ENCODE peak calls at places on chromosomes 3 and 15, in eight cellular contexts. One of them, this sample, is unnamed.

GRCh38 chr3:32960404-32961160 is 9.1 kb downstream of the CCR4 start:
- DNase-seq in stomach: no peak
- DNase-seq in CD8-positive, alpha-beta T cell: no peak
- DNase-seq in ovary: no peak
- DNase-seq in body of pancreas: no peak
- DNase-seq in Peyer's patch: no peak
- DNase-seq in mammary epithelial cell: no peak
- DNase-seq in Panc1: no peak
- DNase-seq in this sample: no peak

GRCh38 chr15:40320931-40321371 is 2.5 kb upstream of the INAFM2 start:
- DNase-seq in stomach: peak; percentile 66
- DNase-seq in CD8-positive, alpha-beta T cell: peak; percentile 61
- DNase-seq in ovary: peak; percentile 41
- DNase-seq in body of pancreas: peak; percentile 71
- DNase-seq in Peyer's patch: peak; percentile 83
- DNase-seq in mammary epithelial cell: peak; percentile 46
- DNase-seq in Panc1: no peak
- DNase-seq in this sample: no peak

GRCh38 chr3:9037113-9037715 is 73.9 kb upstream of the RAD18 start:
- DNase-seq in stomach: no peak
- DNase-seq in CD8-positive, alpha-beta T cell: no peak
- DNase-seq in ovary: peak; percentile 47
- DNase-seq in body of pancreas: peak; percentile 27
- DNase-seq in Peyer's patch: peak; percentile 52
- DNase-seq in mammary epithelial cell: no peak
- DNase-seq in Panc1: no peak
- DNase-seq in this sample: no peak

GRCh38 chr15:85335193-85335939 is 45.0 kb upstream of the AKAP13 start:
- DNase-seq in stomach: no peak
- DNase-seq in CD8-positive, alpha-beta T cell: no peak
- DNase-seq in ovary: no peak
- DNase-seq in body of pancreas: no peak
- DNase-seq in Peyer's patch: peak; percentile 68
- DNase-seq in mammary epithelial cell: no peak
- DNase-seq in Panc1: no peak
- DNase-seq in this sample: no peak

GRCh38 chr15:96334017-96334704 is 3.7 kb downstream of the NR2F2 start:
- DNase-seq in stomach: no peak
- DNase-seq in CD8-positive, alpha-beta T cell: no peak
- DNase-seq in ovary: peak; percentile 59
- DNase-seq in body of pancreas: peak; percentile 24
- DNase-seq in Peyer's patch: no peak
- DNase-seq in mammary epithelial cell: no peak
- DNase-seq in Panc1: no peak
- DNase-seq in this sample: no peak

GRCh38 chr15:63038926-63039673 is 3.4 kb upstream of the TPM1 start:
- DNase-seq in stomach: no peak
- DNase-seq in CD8-positive, alpha-beta T cell: no peak
- DNase-seq in ovary: no peak
- DNase-seq in body of pancreas: no peak
- DNase-seq in Peyer's patch: no peak
- DNase-seq in mammary epithelial cell: peak; percentile 84
- DNase-seq in Panc1: no peak
- DNase-seq in this sample: no peak

GRCh38 chr15:36617529-36618196 is 38.2 kb downstream of the CDIN1 start:
- DNase-seq in stomach: no peak
- DNase-seq in CD8-positive, alpha-beta T cell: no peak
- DNase-seq in ovary: no peak
- DNase-seq in body of pancreas: no peak
- DNase-seq in Peyer's patch: no peak
- DNase-seq in mammary epithelial cell: no peak
- DNase-seq in Panc1: no peak
- DNase-seq in this sample: no peak

GRCh38 chr15:84979651-84980050 is 2.0 kb upstream of the PDE8A start:
- DNase-seq in stomach: no peak
- DNase-seq in CD8-positive, alpha-beta T cell: no peak
- DNase-seq in ovary: peak; percentile 68
- DNase-seq in body of pancreas: peak; percentile 52
- DNase-seq in Peyer's patch: no peak
- DNase-seq in mammary epithelial cell: no peak
- DNase-seq in Panc1: no peak
- DNase-seq in this sample: no peak

GRCh38 chr3:65729553-65729952 is 309.2 kb downstream of the MAGI1 start:
- DNase-seq in stomach: no peak
- DNase-seq in CD8-positive, alpha-beta T cell: no peak
- DNase-seq in ovary: no peak
- DNase-seq in body of pancreas: no peak
- DNase-seq in Peyer's patch: no peak
- DNase-seq in mammary epithelial cell: no peak
- DNase-seq in Panc1: no peak
- DNase-seq in this sample: no peak

GRCh38 chr3:52242039-52242438 is 3.1 kb upstream of the TWF2 start:
- DNase-seq in stomach: no peak
- DNase-seq in CD8-positive, alpha-beta T cell: no peak
- DNase-seq in ovary: no peak
- DNase-seq in body of pancreas: no peak
- DNase-seq in Peyer's patch: no peak
- DNase-seq in mammary epithelial cell: no peak
- DNase-seq in Panc1: no peak
- DNase-seq in this sample: no peak
- H3K4me1 ChIP-seq in stomach: peaks cover 52% of the 10 kb centered on the region
- H3K4me1 ChIP-seq in CD8-positive, alpha-beta T cell: peaks cover 73% of the 10 kb centered on the region
- H3K4me1 ChIP-seq in ovary: peaks cover 10% of the 10 kb centered on the region
- H3K4me1 ChIP-seq in body of pancreas: peaks cover 42% of the 10 kb centered on the region
- H3K4me1 ChIP-seq in Peyer's patch: peaks cover 17% of the 10 kb centered on the region
- H3K4me1 ChIP-seq in mammary epithelial cell: peaks cover 52% of the 10 kb centered on the region
- H3K4me1 ChIP-seq in Panc1: peaks cover 17% of the 10 kb centered on the region
- H3K4me1 ChIP-seq in this sample: peaks cover 70% of the 10 kb centered on the region

GRCh38 chr3:114231616-114232015 is 5.8 kb downstream of the ZNF80 start:
- DNase-seq in stomach: no peak
- DNase-seq in CD8-positive, alpha-beta T cell: peak; percentile 74
- DNase-seq in ovary: no peak
- DNase-seq in body of pancreas: no peak
- DNase-seq in Peyer's patch: no peak
- DNase-seq in mammary epithelial cell: no peak
- DNase-seq in Panc1: no peak
- DNase-seq in this sample: no peak

GRCh38 chr3:114235431-114235830 is 1.9 kb downstream of the ZNF80 start:
- DNase-seq in stomach: no peak
- DNase-seq in CD8-positive, alpha-beta T cell: no peak
- DNase-seq in ovary: no peak
- DNase-seq in body of pancreas: no peak
- DNase-seq in Peyer's patch: no peak
- DNase-seq in mammary epithelial cell: no peak
- DNase-seq in Panc1: no peak
- DNase-seq in this sample: no peak

DNA sequence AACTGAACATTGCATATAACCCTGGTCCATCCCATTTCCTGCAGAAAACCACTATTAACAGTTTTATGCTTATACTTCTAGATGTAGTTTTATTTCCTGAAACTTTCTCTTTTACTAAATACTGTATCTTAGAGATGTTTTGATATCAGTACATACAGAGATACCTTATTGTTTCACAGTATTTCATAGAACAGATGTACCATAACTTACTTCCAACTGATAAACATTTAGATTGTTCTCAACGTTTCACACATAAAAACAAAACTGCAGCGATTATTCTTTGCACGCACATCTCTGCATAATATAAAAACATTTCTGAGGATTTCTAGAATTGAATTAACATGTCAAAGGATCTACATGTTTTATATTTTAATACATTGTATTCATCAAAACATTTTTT is 2.6 kb downstream of the ZNF80 start:
- DNase-seq in stomach: no peak
- DNase-seq in CD8-positive, alpha-beta T cell: no peak
- DNase-seq in ovary: no peak
- DNase-seq in body of pancreas: no peak
- DNase-seq in Peyer's patch: no peak
- DNase-seq in mammary epithelial cell: no peak
- DNase-seq in Panc1: no peak
- DNase-seq in this sample: no peak
- TF ChIP-seq CTCF in stomach: no peak
- TF ChIP-seq CTCF in CD8-positive, alpha-beta T cell: no peak
- TF ChIP-seq CTCF in ovary: no peak
- TF ChIP-seq CTCF in body of pancreas: no peak
- TF ChIP-seq CTCF in Peyer's patch: no peak
- TF ChIP-seq CTCF in mammary epithelial cell: no peak
- TF ChIP-seq CTCF in Panc1: no peak
- TF ChIP-seq CTCF in this sample: no peak

GRCh38 chr15:74278269-74278668 is 42.1 kb downstream of the CCDC33 start:
- DNase-seq in stomach: no peak
- DNase-seq in CD8-positive, alpha-beta T cell: no peak
- DNase-seq in ovary: no peak
- DNase-seq in body of pancreas: no peak
- DNase-seq in Peyer's patch: no peak
- DNase-seq in mammary epithelial cell: no peak
- DNase-seq in Panc1: no peak
- DNase-seq in this sample: no peak
- H3K27me3 ChIP-seq in stomach: no peaks in the 10 kb centered on the region
- H3K27me3 ChIP-seq in CD8-positive, alpha-beta T cell: no peaks in the 10 kb centered on the region
- H3K27me3 ChIP-seq in ovary: no peaks in the 10 kb centered on the region
- H3K27me3 ChIP-seq in body of pancreas: no peaks in the 10 kb centered on the region
- H3K27me3 ChIP-seq in Peyer's patch: no peaks in the 10 kb centered on the region
- H3K27me3 ChIP-seq in mammary epithelial cell: peaks cover 4% of the 10 kb centered on the region
- H3K27me3 ChIP-seq in Panc1: no peaks in the 10 kb centered on the region
- H3K27me3 ChIP-seq in this sample: no peaks in the 10 kb centered on the region

GRCh38 chr3:62090066-62090465 is 283.3 kb downstream of the FEZF2 start:
- DNase-seq in stomach: no peak
- DNase-seq in CD8-positive, alpha-beta T cell: no peak
- DNase-seq in ovary: no peak
- DNase-seq in body of pancreas: no peak
- DNase-seq in Peyer's patch: no peak
- DNase-seq in mammary epithelial cell: no peak
- DNase-seq in Panc1: no peak
- DNase-seq in this sample: no peak

GRCh38 chr3:62088472-62089104 is 284.8 kb downstream of the FEZF2 start:
- DNase-seq in stomach: no peak
- DNase-seq in CD8-positive, alpha-beta T cell: no peak
- DNase-seq in ovary: no peak
- DNase-seq in body of pancreas: no peak
- DNase-seq in Peyer's patch: no peak
- DNase-seq in mammary epithelial cell: no peak
- DNase-seq in Panc1: no peak
- DNase-seq in this sample: no peak

GRCh38 chr3:62094461-62094860 is 278.9 kb downstream of the FEZF2 start:
- DNase-seq in stomach: no peak
- DNase-seq in CD8-positive, alpha-beta T cell: no peak
- DNase-seq in ovary: no peak
- DNase-seq in body of pancreas: no peak
- DNase-seq in Peyer's patch: no peak
- DNase-seq in mammary epithelial cell: no peak
- DNase-seq in Panc1: no peak
- DNase-seq in this sample: no peak

GRCh38 chr3:62093025-62093424 is 280.3 kb downstream of the FEZF2 start:
- DNase-seq in stomach: no peak
- DNase-seq in CD8-positive, alpha-beta T cell: no peak
- DNase-seq in ovary: no peak
- DNase-seq in body of pancreas: no peak
- DNase-seq in Peyer's patch: no peak
- DNase-seq in mammary epithelial cell: no peak
- DNase-seq in Panc1: no peak
- DNase-seq in this sample: no peak

GRCh38 chr3:62090519-62090918 is 282.8 kb downstream of the FEZF2 start:
- DNase-seq in stomach: no peak
- DNase-seq in CD8-positive, alpha-beta T cell: no peak
- DNase-seq in ovary: no peak
- DNase-seq in body of pancreas: no peak
- DNase-seq in Peyer's patch: no peak
- DNase-seq in mammary epithelial cell: no peak
- DNase-seq in Panc1: no peak
- DNase-seq in this sample: no peak
- H3K4me1 ChIP-seq in stomach: no peaks in the 10 kb centered on the region
- H3K4me1 ChIP-seq in CD8-positive, alpha-beta T cell: no peaks in the 10 kb centered on the region
- H3K4me1 ChIP-seq in ovary: no peaks in the 10 kb centered on the region
- H3K4me1 ChIP-seq in body of pancreas: no peaks in the 10 kb centered on the region
- H3K4me1 ChIP-seq in Peyer's patch: no peaks in the 10 kb centered on the region
- H3K4me1 ChIP-seq in mammary epithelial cell: no peaks in the 10 kb centered on the region
- H3K4me1 ChIP-seq in Panc1: no peaks in the 10 kb centered on the region
- H3K4me1 ChIP-seq in this sample: no peaks in the 10 kb centered on the region

DNA sequence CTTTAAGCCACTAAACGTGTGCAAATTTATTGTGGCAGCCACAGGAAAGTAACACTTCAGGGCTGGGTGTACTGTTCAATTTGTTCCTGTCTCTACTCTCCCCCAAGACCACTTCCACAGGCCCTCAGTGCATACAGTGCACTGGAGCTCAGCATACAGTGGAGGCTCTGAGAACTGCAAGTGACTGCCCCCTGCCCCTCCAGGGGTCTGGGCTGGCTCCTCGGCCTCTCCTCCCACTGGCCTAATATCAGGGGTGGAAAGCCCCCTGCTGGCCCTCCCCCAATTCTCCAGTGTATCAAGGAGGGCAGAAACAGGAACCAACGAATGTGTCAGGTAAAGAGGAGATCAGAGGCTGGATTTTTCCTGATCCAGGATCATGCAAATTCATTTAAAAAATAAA is 19.9 kb upstream of the HEG1 start:
- DNase-seq in stomach: no peak
- DNase-seq in CD8-positive, alpha-beta T cell: no peak
- DNase-seq in ovary: no peak
- DNase-seq in body of pancreas: no peak
- DNase-seq in Peyer's patch: no peak
- DNase-seq in mammary epithelial cell: no peak
- DNase-seq in Panc1: no peak
- DNase-seq in this sample: no peak
- TF ChIP-seq CTCF in stomach: no peak
- TF ChIP-seq CTCF in CD8-positive, alpha-beta T cell: no peak
- TF ChIP-seq CTCF in ovary: no peak
- TF ChIP-seq CTCF in body of pancreas: no peak
- TF ChIP-seq CTCF in Peyer's patch: no peak
- TF ChIP-seq CTCF in mammary epithelial cell: no peak
- TF ChIP-seq CTCF in Panc1: no peak
- TF ChIP-seq CTCF in this sample: no peak

GRCh38 chr3:56323986-56324420 is 144.3 kb downstream of the ERC2 start:
- DNase-seq in stomach: no peak
- DNase-seq in CD8-positive, alpha-beta T cell: no peak
- DNase-seq in ovary: no peak
- DNase-seq in body of pancreas: no peak
- DNase-seq in Peyer's patch: no peak
- DNase-seq in mammary epithelial cell: peak; percentile 66
- DNase-seq in Panc1: no peak
- DNase-seq in this sample: no peak
- H3K27me3 ChIP-seq in stomach: no peaks in the 10 kb centered on the region
- H3K27me3 ChIP-seq in CD8-positive, alpha-beta T cell: no peaks in the 10 kb centered on the region
- H3K27me3 ChIP-seq in ovary: no peaks in the 10 kb centered on the region
- H3K27me3 ChIP-seq in body of pancreas: no peaks in the 10 kb centered on the region
- H3K27me3 ChIP-seq in Peyer's patch: no peaks in the 10 kb centered on the region
- H3K27me3 ChIP-seq in mammary epithelial cell: no peaks in the 10 kb centered on the region
- H3K27me3 ChIP-seq in Panc1: no peaks in the 10 kb centered on the region
- H3K27me3 ChIP-seq in this sample: no peaks in the 10 kb centered on the region

GRCh38 chr15:38674440-38674839 is 109.8 kb upstream of the RASGRP1 start:
- DNase-seq in stomach: no peak
- DNase-seq in CD8-positive, alpha-beta T cell: no peak
- DNase-seq in ovary: no peak
- DNase-seq in body of pancreas: no peak
- DNase-seq in Peyer's patch: no peak
- DNase-seq in mammary epithelial cell: no peak
- DNase-seq in Panc1: no peak
- DNase-seq in this sample: no peak
- H3K4me1 ChIP-seq in stomach: no peaks in the 10 kb centered on the region
- H3K4me1 ChIP-seq in CD8-positive, alpha-beta T cell: peaks cover 51% of the 10 kb centered on the region
- H3K4me1 ChIP-seq in ovary: no peaks in the 10 kb centered on the region
- H3K4me1 ChIP-seq in body of pancreas: peaks cover 15% of the 10 kb centered on the region
- H3K4me1 ChIP-seq in Peyer's patch: peaks cover 4% of the 10 kb centered on the region
- H3K4me1 ChIP-seq in mammary epithelial cell: no peaks in the 10 kb centered on the region
- H3K4me1 ChIP-seq in Panc1: no peaks in the 10 kb centered on the region
- H3K4me1 ChIP-seq in this sample: peaks cover 17% of the 10 kb centered on the region

GRCh38 chr3:52504977-52505376 is 9.8 kb downstream of the STAB1 start:
- DNase-seq in stomach: no peak
- DNase-seq in CD8-positive, alpha-beta T cell: no peak
- DNase-seq in ovary: no peak
- DNase-seq in body of pancreas: no peak
- DNase-seq in Peyer's patch: no peak
- DNase-seq in mammary epithelial cell: no peak
- DNase-seq in Panc1: no peak
- DNase-seq in this sample: no peak
- TF ChIP-seq CTCF in stomach: no peak
- TF ChIP-seq CTCF in CD8-positive, alpha-beta T cell: no peak
- TF ChIP-seq CTCF in ovary: no peak
- TF ChIP-seq CTCF in body of pancreas: no peak
- TF ChIP-seq CTCF in Peyer's patch: no peak
- TF ChIP-seq CTCF in mammary epithelial cell: no peak
- TF ChIP-seq CTCF in Panc1: no peak
- TF ChIP-seq CTCF in this sample: no peak